ENCODE peak calls at places on chromosome 11, in seven cellular contexts. X, M, Q, U, A, O and R are unnamed samples.

GRCh38 chr11:108902027-108902469 is 237.2 kb downstream of the DDX10 start:
- DNase-seq in X (no peak), M (no peak), Q (no peak), U (peak; percentile 10), A (no peak), O (no peak), R (no peak)

GRCh38 chr11:103581680-103582265 is 454.7 kb upstream of the DDI1 start:
- DNase-seq in X (no peak), M (no peak), Q (no peak), U (no peak), A (no peak), O (no peak), R (no peak)

GRCh38 chr11:118287006-118287405 is 17.5 kb upstream of the CD3E start:
- DNase-seq in X (no peak), M (no peak), Q (no peak), U (no peak), A (no peak), O (no peak), R (no peak)

GRCh38 chr11:68414457-68415221 is 45.9 kb upstream of the PPP6R3 start:
- DNase-seq in X (no peak), M (no peak), Q (no peak), U (no peak), A (no peak), O (no peak), R (no peak)

GRCh38 chr11:123579482-123579812 is 75.0 kb downstream of the SCN3B start:
- DNase-seq in X (no peak), M (no peak), Q (no peak), U (no peak), A (no peak), O (no peak), R (no peak)

GRCh38 chr11:113446112-113446511 is 29.1 kb downstream of the DRD2 start:
- DNase-seq in X (no peak), M (no peak), Q (no peak), U (no peak), A (no peak), O (no peak), R (no peak)

GRCh38 chr11:69286358-69287327 is 7.3 kb upstream of the MYEOV start:
- DNase-seq in X (no peak), M (no peak), Q (no peak), U (no peak), A (no peak), O (no peak), R (no peak)

GRCh38 chr11:80240245-80240644 is 799.4 kb upstream of the TENM4 start:
- DNase-seq in X (no peak), M (no peak), Q (no peak), U (no peak), A (no peak), O (no peak), R (no peak)

GRCh38 chr11:45771942-45772522 is 32.9 kb upstream of the SLC35C1 start:
- DNase-seq in X (peak; percentile 56), M (peak; percentile 95), Q (peak; percentile 95), U (peak; percentile 50), A (no peak), O (peak; percentile 94), R (peak; percentile 42)

GRCh38 chr11:106482920-106483761 is 405.7 kb downstream of the AASDHPPT start:
- DNase-seq in X (no peak), M (no peak), Q (no peak), U (peak; percentile 31), A (no peak), O (no peak), R (peak; percentile 54)

GRCh38 chr11:71477637-71478011 is 24.6 kb downstream of the NADSYN1 start:
- DNase-seq in X (no peak), M (no peak), Q (no peak), U (no peak), A (no peak), O (peak; percentile 51), R (no peak)

GRCh38 chr11:64687204-64687603 is 35.8 kb downstream of the NRXN2 start:
- DNase-seq in X (no peak), M (no peak), Q (no peak), U (no peak), A (no peak), O (no peak), R (no peak)

GRCh38 chr11:95434489-95435057 is 203.6 kb upstream of the SESN3 start:
- DNase-seq in X (no peak), M (no peak), Q (no peak), U (no peak), A (no peak), O (no peak), R (no peak)
- TF ChIP-seq SIN3A in X (no peak), M (no peak), Q (no peak), U (no peak), A (no peak), O (no peak), R (no peak)

GRCh38 chr11:96338910-96339703 is 3.9 kb downstream of the MAML2 start:
- DNase-seq in X (no peak), M (no peak), Q (no peak), U (peak; percentile 25), A (peak; percentile 87), O (no peak), R (no peak)
- TF ChIP-seq POLR2AphosphoS5 in X (no peak), M (no peak), Q (no peak), U (no peak), A (peak; percentile 79), O (no peak), R (no peak)

GRCh38 chr11:75931124-75931523 is 116.1 kb downstream of the UVRAG start:
- DNase-seq in X (no peak), M (no peak), Q (no peak), U (no peak), A (no peak), O (no peak), R (peak; percentile 2)
- TF ChIP-seq SIN3A in X (no peak), M (no peak), Q (no peak), U (no peak), A (no peak), O (no peak), R (no peak)

DNA sequence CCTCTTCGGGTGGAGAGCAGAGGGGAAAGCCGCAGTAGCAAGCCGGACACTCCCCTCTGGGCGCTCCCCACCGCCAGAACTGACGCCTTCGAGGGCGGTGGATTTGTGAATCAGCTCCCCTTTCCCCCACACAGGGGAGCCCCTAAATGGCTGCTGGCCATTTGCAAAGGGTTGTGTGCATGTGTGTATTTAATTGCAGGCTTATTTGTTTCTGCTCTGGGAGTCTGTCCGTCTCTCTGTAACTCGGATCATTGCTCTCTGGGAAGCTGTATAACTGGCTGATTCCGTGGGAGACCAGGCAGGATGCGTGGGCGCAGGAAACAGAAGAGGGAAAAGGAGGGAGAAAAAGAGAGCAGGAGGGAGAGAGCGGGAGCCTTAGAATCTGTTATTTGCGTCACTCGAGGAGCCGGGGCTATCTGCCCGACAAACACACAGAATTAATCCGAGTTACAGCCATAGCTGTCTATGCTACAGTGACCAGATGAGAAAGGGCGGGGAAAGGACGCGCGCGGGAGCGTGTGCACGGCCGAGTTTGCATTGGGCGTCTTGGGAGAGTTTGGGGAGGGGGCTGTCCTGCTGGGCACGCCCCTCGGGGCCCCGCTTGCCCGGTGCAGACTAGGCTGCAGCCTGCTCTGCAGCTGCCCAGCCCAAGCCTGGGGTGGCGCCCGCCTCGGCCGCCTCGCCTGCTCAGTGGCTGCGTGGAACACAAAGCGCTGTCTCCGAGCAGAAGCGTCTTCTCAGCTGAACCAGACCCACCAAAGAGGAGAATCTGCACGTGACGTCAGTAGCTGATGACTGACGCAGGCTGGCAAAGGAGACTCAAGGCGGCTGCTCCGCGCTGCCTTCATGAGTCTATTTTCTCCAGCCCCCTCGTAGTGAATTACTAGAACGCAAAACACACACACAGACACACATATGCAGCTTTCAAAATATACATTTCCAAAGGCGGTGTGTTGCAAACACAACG is 105.3 kb upstream of the HSD17B12 start:
- DNase-seq in X (no peak), M (peak; percentile 83), Q (no peak), U (no peak), A (no peak), O (peak; percentile 69), R (no peak)
- TF ChIP-seq POLR2AphosphoS5 in X (no peak), M (no peak), Q (no peak), U (no peak), A (no peak), O (no peak), R (no peak)